ENCODE peak calls at places on chromosomes 2 and 18, in seven cellular contexts. D, P, L, Z, Q, V and T are unnamed samples.

GRCh38 chr2:28751956-28752607 is 452 bp downstream of the PPP1CB start:
- DNase-seq in D (peak; percentile 35), P (no peak), L (peak; percentile 86), Z (no peak), Q (no peak), V (peak; percentile 81), T (peak; percentile 59)

GRCh38 chr18:67515987-67516431 is 511 bp downstream of the DSEL start:
- DNase-seq in D (peak; percentile 81), P (no peak), L (no peak), Z (peak; percentile 47), Q (peak; percentile 70), V (peak; percentile 82), T (peak; percentile 86)

GRCh38 chr2:218717262-218717661 is 6.6 kb downstream of the TTLL4 start:
- DNase-seq in D (no peak), P (no peak), L (no peak), Z (no peak), Q (no peak), V (no peak), T (no peak)

GRCh38 chr2:240922234-240922981 is 16.3 kb downstream of the CROCC2 start:
- DNase-seq in D (no peak), P (no peak), L (no peak), Z (no peak), Q (no peak), V (peak; percentile 2), T (no peak)

GRCh38 chr18:47585136-47585535 is 333.7 kb upstream of the SKOR2 start:
- DNase-seq in D (no peak), P (no peak), L (no peak), Z (no peak), Q (no peak), V (no peak), T (no peak)

GRCh38 chr2:187171318-187171717 is 276.7 kb downstream of the CALCRL start:
- DNase-seq in D (no peak), P (no peak), L (no peak), Z (no peak), Q (no peak), V (no peak), T (no peak)

GRCh38 chr2:119408221-119408619 is 23.4 kb upstream of the TMEM37 start:
- DNase-seq in D (peak; percentile 45), P (no peak), L (no peak), Z (no peak), Q (no peak), V (no peak), T (no peak)

GRCh38 chr2:51454177-51454576 is 422.2 kb upstream of the NRXN1 start:
- DNase-seq in D (no peak), P (no peak), L (no peak), Z (no peak), Q (no peak), V (no peak), T (no peak)

GRCh38 chr2:27400348-27401135 is 8.8 kb downstream of the PPM1G start:
- DNase-seq in D (no peak), P (no peak), L (no peak), Z (no peak), Q (no peak), V (no peak), T (no peak)

GRCh38 chr2:9154061-9154460 is 52.6 kb upstream of the ASAP2 start:
- DNase-seq in D (no peak), P (no peak), L (no peak), Z (no peak), Q (no peak), V (no peak), T (no peak)

GRCh38 chr2:206311026-206311425 is 36.6 kb downstream of the ZDBF2 start:
- DNase-seq in D (no peak), P (no peak), L (no peak), Z (no peak), Q (no peak), V (no peak), T (no peak)

GRCh38 chr18:62018034-62018760 is 125.4 kb upstream of the RNF152 start:
- DNase-seq in D (peak; percentile 84), P (peak; percentile 89), L (no peak), Z (no peak), Q (no peak), V (no peak), T (no peak)

GRCh38 chr2:105235388-105236059 is 6.0 kb upstream of the GPR45 start:
- DNase-seq in D (peak; percentile 67), P (peak; percentile 73), L (peak; percentile 8), Z (no peak), Q (peak; percentile 9), V (peak; percentile 89), T (peak; percentile 71)

GRCh38 chr2:197131558-197131855 is 179.1 kb downstream of the ANKRD44 start:
- DNase-seq in D (no peak), P (no peak), L (no peak), Z (peak; percentile 68), Q (no peak), V (no peak), T (no peak)

GRCh38 chr2:205998601-205999000 is 87.4 kb downstream of the INO80D start:
- DNase-seq in D (no peak), P (no peak), L (no peak), Z (no peak), Q (no peak), V (no peak), T (no peak)